ENCODE peak calls at places on chromosomes 12 and 14, in five cellular contexts. Z, F, K, T and B are unnamed samples.

GRCh38 chr14:65732112-65732511 is 319.6 kb downstream of the FUT8 start:
- DNase-seq in Z (no peak), K (no peak), F (peak), T (no peak), B (no peak)

GRCh38 chr12:132620893-132621656 is 2.5 kb downstream of the P2RX2 start:
- DNase-seq in Z (no peak), T (no peak), K (no peak), F (no peak), B (no peak)

GRCh38 chr14:91139776-91140175 is 25.9 kb downstream of the DGLUCY start:
- DNase-seq in T (no peak), F (no peak), Z (no peak), K (no peak), B (no peak)

GRCh38 chr14:50910495-50911420 is 33.5 kb downstream of the PYGL start:
- DNase-seq in F (no peak), T (no peak), Z (no peak), K (no peak), B (no peak)

GRCh38 chr12:122067966-122068365 is 10.6 kb upstream of the MLXIP start:
- DNase-seq in F (peak), Z (no peak), T (no peak), K (no peak), B (no peak)

GRCh38 chr14:90664911-90665695 is 151.1 kb downstream of the TTC7B start:
- DNase-seq in F (no peak), T (no peak), K (no peak), Z (no peak), B (no peak)

GRCh38 chr14:88218119-88218915 is 104.8 kb downstream of the KCNK10 start:
- DNase-seq in T (no peak), F (no peak), Z (no peak), K (no peak), B (no peak)

GRCh38 chr14:93953263-93953662 is 23.1 kb downstream of the ASB2 start:
- DNase-seq in T (no peak), K (no peak), F (no peak), Z (no peak), B (no peak)

GRCh38 chr14:28751467-28752058 is 15.0 kb upstream of the FOXG1 start:
- DNase-seq in Z (no peak), T (peak), K (peak), F (peak), B (no peak)

GRCh38 chr14:34742509-34743115 is 28.2 kb upstream of the CFL2 start:
- DNase-seq in Z (no peak), T (no peak), K (no peak), F (no peak), B (no peak)

GRCh38 chr14:102252834-102253801 is 51.8 kb downstream of the MOK start:
- DNase-seq in K (no peak), F (no peak), T (no peak), Z (no peak), B (no peak)

GRCh38 chr14:93332032-93332852 is 594 bp downstream of the BTBD7 start:
- DNase-seq in T (peak), K (peak), Z (no peak), F (peak), B (no peak)

GRCh38 chr12:121279507-121279915 is 17.0 kb downstream of the CAMKK2 start:
- DNase-seq in T (no peak), F (no peak), Z (no peak), K (no peak), B (no peak)

GRCh38 chr12:108479364-108480070 is 35.6 kb upstream of the FICD start:
- DNase-seq in Z (no peak), K (no peak), F (no peak), T (no peak), B (no peak)

GRCh38 chr12:32765906-32766305 is 10.2 kb upstream of the YARS2 start:
- DNase-seq in K (no peak), F (peak), T (peak), Z (no peak), B (no peak)

GRCh38 chr14:65972891-65973290 is 513.3 kb upstream of the CCDC196 start:
- DNase-seq in T (no peak), K (no peak), Z (no peak), F (peak), B (no peak)

GRCh38 chr12:119850330-119850729 is 26.8 kb downstream of the CIT start:
- DNase-seq in Z (no peak), K (no peak), T (no peak), F (no peak), B (no peak)

GRCh38 chr14:61564623-61565091 is 130.7 kb upstream of the HIF1A start:
- DNase-seq in F (peak), T (no peak), Z (no peak), K (peak), B (no peak)

GRCh38 chr12:94560416-94561221 is 89.7 kb downstream of the TMCC3 start:
- DNase-seq in Z (no peak), K (no peak), F (peak), T (no peak), B (no peak)

GRCh38 chr12:51323317-51323960 is 535 bp downstream of the BIN2 start:
- DNase-seq in Z (no peak), F (no peak), T (no peak), K (no peak), B (no peak)

GRCh38 chr12:10364839-10365681 is 24.8 kb downstream of the KLRK1 start:
- DNase-seq in Z (no peak), T (peak), F (peak), K (peak), B (no peak)

GRCh38 chr14:103847439-103847953 is at the start of gene PPP1R13B:
- DNase-seq in Z (peak), T (peak), F (peak), K (peak), B (no peak)

GRCh38 chr12:5059358-5059757 is 15.7 kb downstream of the KCNA5 start:
- DNase-seq in T (no peak), K (no peak), F (no peak), Z (no peak), B (no peak)

GRCh38 chr12:77079631-77080030 is 14.3 kb upstream of the E2F7 start:
- DNase-seq in K (no peak), F (no peak), Z (no peak), T (no peak), B (no peak)

GRCh38 chr12:11814362-11814761 is 164.9 kb downstream of the ETV6 start:
- DNase-seq in T (no peak), F (peak), Z (no peak), K (no peak), B (no peak)

GRCh38 chr14:100393906-100394732 is 71.0 kb downstream of the SLC25A47 start:
- DNase-seq in K (no peak), Z (no peak), T (no peak), F (no peak), B (no peak)

GRCh38 chr12:26524862-26525465 is 308.0 kb downstream of the ITPR2 start:
- DNase-seq in F (peak), Z (no peak), T (no peak), K (no peak), B (no peak)

GRCh38 chr12:83015390-83016225 is 328.9 kb downstream of the TMTC2 start:
- DNase-seq in Z (no peak), K (no peak), F (peak), T (no peak), B (peak)

GRCh38 chr14:29900609-29901350 is 26.9 kb downstream of the PRKD1 start:
- DNase-seq in F (no peak), T (no peak), K (no peak), Z (no peak), B (no peak)

GRCh38 chr12:68349083-68349700 is 17.0 kb upstream of the MDM1 start:
- DNase-seq in F (no peak), T (peak), K (no peak), Z (no peak), B (no peak)

GRCh38 chr14:75182820-75183219 is 6.4 kb upstream of the TMED10 start:
- DNase-seq in F (peak), K (peak), Z (no peak), T (no peak), B (no peak)

GRCh38 chr14:94114589-94115067 is 4.1 kb downstream of the IFI27 start:
- DNase-seq in Z (no peak), F (no peak), K (no peak), T (no peak), B (no peak)

GRCh38 chr12:116284401-116284800 is 6.9 kb upstream of the MED13L start:
- DNase-seq in K (no peak), T (no peak), Z (peak), F (peak), B (no peak)

GRCh38 chr14:63300854-63301253 is 17.9 kb downstream of the GPHB5 start:
- DNase-seq in Z (no peak), T (no peak), K (no peak), F (no peak), B (no peak)

GRCh38 chr12:129964826-129965457 is 61.1 kb upstream of the TMEM132D start:
- DNase-seq in K (no peak), F (no peak), Z (no peak), T (no peak), B (no peak)

GRCh38 chr12:65518771-65519170 is 240.3 kb downstream of the MSRB3 start:
- DNase-seq in Z (no peak), T (no peak), F (no peak), K (no peak), B (no peak)

GRCh38 chr12:12976366-12976765 is 23.7 kb downstream of the HEBP1 start:
- DNase-seq in Z (no peak), T (no peak), K (peak), F (peak), B (no peak)

GRCh38 chr12:2347844-2348476 is 295.2 kb downstream of the CACNA1C start:
- DNase-seq in K (no peak), Z (no peak), T (no peak), F (no peak), B (no peak)

GRCh38 chr14:72089625-72090024 is 157.4 kb downstream of the RGS6 start:
- DNase-seq in K (no peak), F (no peak), Z (no peak), T (no peak), B (no peak)